ENCODE peak calls at places on chromosomes 5 and 9, in four cellular contexts. M, H, B and E are unnamed samples.
A peak's percentile ranks its signal among the peaks of the same experiment; 100 is the strongest.

GRCh38 chr5:107744418-107745330 is 73.9 kb upstream of the EFNA5 start:
- DNase-seq in M (peak; percentile 18), H (no peak), B (peak; percentile 64), E (peak; percentile 53)

GRCh38 chr9:72460342-72461312 is 60.8 kb upstream of the TMC1 start:
- DNase-seq in M (no peak), H (no peak), B (no peak), E (no peak)

GRCh38 chr9:97858826-97859225 is 5.8 kb downstream of the FOXE1 start:
- DNase-seq in M (no peak), H (no peak), B (no peak), E (no peak)

GRCh38 chr5:172841258-172841657 is 7.2 kb downstream of the ERGIC1 start:
- DNase-seq in M (no peak), H (no peak), B (no peak), E (no peak)

GRCh38 chr9:134413890-134414731 is 87.9 kb downstream of the RXRA start:
- DNase-seq in M (no peak), H (peak; percentile 89), B (no peak), E (no peak)

GRCh38 chr5:83072946-83073345 is 4.2 kb downstream of the TMEM167A start:
- DNase-seq in M (no peak), H (no peak), B (no peak), E (no peak)

GRCh38 chr9:1094749-1095148 is 44.6 kb downstream of the DMRT2 start:
- DNase-seq in M (no peak), H (no peak), B (no peak), E (no peak)

GRCh38 chr5:160133071-160133917 is 14.0 kb upstream of the PWWP2A start:
- DNase-seq in M (peak; percentile 76), H (no peak), B (peak; percentile 53), E (peak; percentile 78)

DNA sequence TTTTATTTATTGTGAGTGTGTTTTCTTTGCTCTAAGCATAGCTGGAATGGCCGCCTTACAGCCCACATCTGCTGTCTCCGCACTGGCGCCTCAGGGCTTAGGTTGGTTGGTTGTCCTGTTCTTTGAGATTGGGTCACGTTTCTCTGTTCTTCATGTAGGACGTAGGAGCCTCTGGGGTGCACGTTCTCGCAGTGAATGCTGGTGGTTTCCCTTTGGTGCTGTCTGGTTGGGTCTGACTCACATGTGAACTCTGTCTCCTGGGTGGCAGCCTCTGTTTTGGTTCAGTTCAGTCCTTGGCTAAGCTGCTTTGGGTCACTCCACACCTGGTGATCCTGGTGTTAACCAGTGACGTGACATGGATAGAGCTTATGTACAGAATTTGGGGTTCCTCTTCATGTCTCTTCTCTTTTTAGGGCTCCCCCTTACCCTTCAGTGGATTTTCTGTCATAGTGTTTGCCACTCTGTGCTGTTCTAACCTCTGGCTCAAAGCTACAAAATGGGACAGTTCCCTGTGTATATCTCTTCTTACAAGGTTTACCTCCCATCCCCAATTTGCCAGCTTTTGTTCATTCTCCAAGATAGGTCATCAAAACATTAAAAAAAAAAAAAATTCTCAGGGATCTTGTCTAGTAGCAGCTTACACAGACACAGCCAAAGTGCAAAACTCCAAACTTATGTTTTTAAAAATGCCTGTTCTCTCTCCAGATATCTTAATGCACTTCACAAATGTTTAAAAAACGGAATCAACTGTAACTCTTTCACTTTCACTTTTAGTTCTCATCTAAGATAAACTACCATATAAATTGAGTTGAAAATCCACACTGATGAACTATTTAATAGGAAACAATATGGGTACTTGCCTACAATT is 12.8 kb upstream of the LPCAT1 start:
- DNase-seq in M (no peak), H (peak; percentile 20), B (no peak), E (no peak)
- H3K4me3 ChIP-seq in M (no peak overlapping the region), H (no peak overlapping the region), B (no peak overlapping the region), E (no peak overlapping the region)

GRCh38 chr9:124960409-124960752 is 19.5 kb upstream of the GOLGA1 start:
- DNase-seq in M (no peak), H (peak; percentile 83), B (no peak), E (no peak)
- H2BK15ac ChIP-seq in M (no peak overlapping the region), H (no peak overlapping the region), B (no peak overlapping the region), E (no peak overlapping the region)

DNA sequence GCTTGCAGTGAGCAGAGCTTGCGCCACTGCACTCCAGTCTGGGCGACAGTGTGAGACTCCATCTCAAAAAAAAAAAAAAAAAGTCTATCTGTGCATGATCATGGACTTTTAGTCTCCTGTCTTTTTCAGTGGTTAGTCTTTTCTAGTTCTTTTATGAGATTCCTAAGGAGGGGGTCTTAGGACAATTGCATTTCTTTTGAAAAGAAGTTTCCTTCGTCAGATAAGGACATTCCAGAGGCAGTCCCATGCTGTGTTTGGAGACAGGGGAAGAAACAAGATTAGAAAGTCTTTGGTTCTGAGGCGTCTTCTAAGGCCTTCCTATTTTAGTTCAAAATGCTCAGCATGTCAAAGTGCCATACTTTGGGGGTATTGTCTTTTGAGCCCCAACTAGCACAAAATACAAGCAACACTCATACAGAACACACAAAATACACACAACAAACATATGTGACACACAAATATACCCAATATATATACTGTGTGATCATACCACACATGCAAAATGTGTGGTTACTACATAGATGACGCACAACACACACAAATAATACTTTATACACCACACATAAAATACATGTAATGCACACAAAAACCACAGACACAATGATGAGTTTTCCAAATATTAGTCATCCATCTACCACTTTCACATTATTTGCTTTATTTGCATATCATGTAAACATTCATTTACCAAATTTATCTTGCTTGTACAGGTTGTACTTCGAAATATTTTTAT is 394.5 kb downstream of the SPATA31D1 start:
- DNase-seq in M (peak; percentile 95), H (no peak), B (peak; percentile 48), E (no peak)
- H3K4me3 ChIP-seq in M (no peak overlapping the region), H (no peak overlapping the region), B (no peak overlapping the region), E (no peak overlapping the region)

DNA sequence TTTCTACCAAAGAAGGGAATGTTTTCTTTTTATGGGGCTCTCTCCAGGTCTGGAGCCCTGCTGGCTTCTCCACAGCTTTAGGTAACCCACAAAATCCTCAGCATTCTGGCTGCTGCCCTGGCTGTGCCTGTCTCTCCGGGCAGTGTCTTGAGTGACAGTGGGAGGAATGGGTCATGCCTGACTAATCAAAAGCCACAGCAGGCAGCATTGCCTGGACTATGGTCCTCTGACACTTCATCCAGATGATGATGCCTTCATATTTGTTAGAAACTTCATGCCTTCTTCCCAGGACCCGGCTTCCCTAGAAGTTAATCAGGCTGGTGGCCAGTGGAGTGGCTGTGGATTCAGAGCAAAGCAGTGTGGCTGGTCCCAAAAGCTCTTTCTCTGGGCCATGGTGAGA is 32.2 kb upstream of the TGFBI start:
- DNase-seq in M (no peak), H (peak; percentile 66), B (no peak), E (no peak)
- H2BK15ac ChIP-seq in M (no peak overlapping the region), H (peak overlapping the region; percentile 46), B (no peak overlapping the region), E (no peak overlapping the region)

GRCh38 chr9:33449715-33450114 is 2.3 kb upstream of the AQP3 start:
- DNase-seq in M (no peak), H (no peak), B (no peak), E (no peak)

GRCh38 chr9:33446507-33447403 is 638 bp downstream of the AQP3 start:
- DNase-seq in M (peak; percentile 69), H (peak; percentile 72), B (no peak), E (no peak)

GRCh38 chr9:33447404-33448158 is at the start of gene AQP3:
- DNase-seq in M (peak; percentile 89), H (no peak), B (peak; percentile 52), E (peak; percentile 85)

GRCh38 chr9:33445941-33446506 is 1.4 kb downstream of the AQP3 start:
- DNase-seq in M (no peak), H (no peak), B (no peak), E (no peak)

GRCh38 chr9:33448159-33448511 is 742 bp upstream of the AQP3 start:
- DNase-seq in M (no peak), H (no peak), B (no peak), E (no peak)
- H3K4me3 ChIP-seq in M (no peak overlapping the region), H (no peak overlapping the region), B (peak overlapping the region; percentile 34), E (no peak overlapping the region)

DNA sequence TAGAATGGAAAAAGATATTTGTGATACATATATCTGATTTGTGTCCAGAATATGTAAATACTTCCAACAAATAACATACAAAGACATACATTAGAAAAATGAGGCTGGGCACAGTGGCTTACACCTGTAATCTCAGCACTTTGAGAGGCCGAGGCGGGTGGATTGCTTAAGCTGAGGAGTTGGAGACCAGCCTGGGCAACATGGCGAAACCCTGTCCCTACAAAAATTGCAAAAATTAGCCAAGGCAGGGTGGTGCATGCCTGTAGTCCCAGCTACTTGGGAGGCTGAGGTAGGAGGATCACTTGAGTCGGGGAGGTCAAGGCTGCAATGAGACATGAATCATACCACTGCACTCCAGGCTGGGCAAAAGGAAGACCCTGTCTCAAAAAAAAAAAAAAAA is 46.1 kb upstream of the CDC42SE2 start:
- DNase-seq in M (no peak), H (no peak), B (no peak), E (no peak)
- H2BK15ac ChIP-seq in M (no peak overlapping the region), H (no peak overlapping the region), B (no peak overlapping the region), E (no peak overlapping the region)